ENCODE peak calls at places on chromosomes 1 and 21, in five cellular contexts. One of them, this sample, is unnamed.

GRCh38 chr1:1352784-1353388 is 3.7 kb upstream of the DVL1 start:
- DNase-seq in left lung: no peak
- DNase-seq in NCI-H510A treated with DMSO at 0.1 percent for 48 hours: no peak
- DNase-seq in NCI-H1105 treated with DMSO at 0.1 percent for 48 hours: no peak
- DNase-seq in stimulated activated CD4-positive, alpha-beta T cell treated with anti-CD3 and anti-CD28 coated beads, Interleukin-4, amount 100 ng/mL, for 24 hours: no peak
- DNase-seq in this sample: no peak

GRCh38 chr1:212234431-212235298 is 50.5 kb upstream of the PPP2R5A start:
- DNase-seq in left lung: no peak
- DNase-seq in NCI-H510A treated with DMSO at 0.1 percent for 48 hours: no peak
- DNase-seq in NCI-H1105 treated with DMSO at 0.1 percent for 48 hours: no peak
- DNase-seq in stimulated activated CD4-positive, alpha-beta T cell treated with anti-CD3 and anti-CD28 coated beads, Interleukin-4, amount 100 ng/mL, for 24 hours: peak; percentile 44
- DNase-seq in this sample: no peak

GRCh38 chr1:64856564-64856963 is 109.8 kb downstream of the JAK1 start:
- DNase-seq in left lung: peak; percentile 80
- DNase-seq in NCI-H510A treated with DMSO at 0.1 percent for 48 hours: peak; percentile 16
- DNase-seq in NCI-H1105 treated with DMSO at 0.1 percent for 48 hours: no peak
- DNase-seq in stimulated activated CD4-positive, alpha-beta T cell treated with anti-CD3 and anti-CD28 coated beads, Interleukin-4, amount 100 ng/mL, for 24 hours: no peak
- DNase-seq in this sample: no peak

GRCh38 chr1:59486595-59486994 is 189.7 kb downstream of the FGGY start:
- DNase-seq in left lung: no peak
- DNase-seq in NCI-H510A treated with DMSO at 0.1 percent for 48 hours: no peak
- DNase-seq in NCI-H1105 treated with DMSO at 0.1 percent for 48 hours: no peak
- DNase-seq in stimulated activated CD4-positive, alpha-beta T cell treated with anti-CD3 and anti-CD28 coated beads, Interleukin-4, amount 100 ng/mL, for 24 hours: no peak
- DNase-seq in this sample: no peak

GRCh38 chr1:22317231-22317919 is 134.3 kb upstream of the ZBTB40 start:
- DNase-seq in left lung: no peak
- DNase-seq in NCI-H510A treated with DMSO at 0.1 percent for 48 hours: no peak
- DNase-seq in NCI-H1105 treated with DMSO at 0.1 percent for 48 hours: no peak
- DNase-seq in stimulated activated CD4-positive, alpha-beta T cell treated with anti-CD3 and anti-CD28 coated beads, Interleukin-4, amount 100 ng/mL, for 24 hours: no peak
- DNase-seq in this sample: no peak

GRCh38 chr1:12067900-12068821 is 5.1 kb downstream of the TNFRSF8 start:
- DNase-seq in left lung: no peak
- DNase-seq in NCI-H510A treated with DMSO at 0.1 percent for 48 hours: no peak
- DNase-seq in NCI-H1105 treated with DMSO at 0.1 percent for 48 hours: no peak
- DNase-seq in stimulated activated CD4-positive, alpha-beta T cell treated with anti-CD3 and anti-CD28 coated beads, Interleukin-4, amount 100 ng/mL, for 24 hours: peak; percentile 73
- DNase-seq in this sample: no peak

GRCh38 chr1:206975313-206975712 is 5.1 kb upstream of the FCAMR start:
- DNase-seq in left lung: no peak
- DNase-seq in NCI-H510A treated with DMSO at 0.1 percent for 48 hours: no peak
- DNase-seq in NCI-H1105 treated with DMSO at 0.1 percent for 48 hours: peak; percentile 87
- DNase-seq in stimulated activated CD4-positive, alpha-beta T cell treated with anti-CD3 and anti-CD28 coated beads, Interleukin-4, amount 100 ng/mL, for 24 hours: no peak
- DNase-seq in this sample: no peak

GRCh38 chr1:2112280-2112701 is 62.1 kb downstream of the PRKCZ start:
- DNase-seq in left lung: peak; percentile 69
- DNase-seq in NCI-H510A treated with DMSO at 0.1 percent for 48 hours: no peak
- DNase-seq in NCI-H1105 treated with DMSO at 0.1 percent for 48 hours: no peak
- DNase-seq in stimulated activated CD4-positive, alpha-beta T cell treated with anti-CD3 and anti-CD28 coated beads, Interleukin-4, amount 100 ng/mL, for 24 hours: no peak
- DNase-seq in this sample: no peak

GRCh38 chr21:16533692-16534407 is 804.1 kb downstream of the USP25 start:
- DNase-seq in left lung: no peak
- DNase-seq in NCI-H510A treated with DMSO at 0.1 percent for 48 hours: no peak
- DNase-seq in NCI-H1105 treated with DMSO at 0.1 percent for 48 hours: no peak
- DNase-seq in stimulated activated CD4-positive, alpha-beta T cell treated with anti-CD3 and anti-CD28 coated beads, Interleukin-4, amount 100 ng/mL, for 24 hours: no peak
- DNase-seq in this sample: peak; percentile 81

GRCh38 chr1:238063454-238063853 is 172.7 kb upstream of the ZP4 start:
- DNase-seq in left lung: no peak
- DNase-seq in NCI-H510A treated with DMSO at 0.1 percent for 48 hours: no peak
- DNase-seq in NCI-H1105 treated with DMSO at 0.1 percent for 48 hours: no peak
- DNase-seq in stimulated activated CD4-positive, alpha-beta T cell treated with anti-CD3 and anti-CD28 coated beads, Interleukin-4, amount 100 ng/mL, for 24 hours: no peak
- DNase-seq in this sample: no peak

This sample was measured in globus pallidus.